ENCODE peak calls at places on chromosome 14, in four cellular contexts. One of them, this sample, is unnamed.

GRCh38 chr14:29529418-29529817 is 398.2 kb downstream of the PRKD1 start:
- DNase-seq in effector memory CD4-positive, alpha-beta T cell: no peak
- DNase-seq in neuronal stem cell: no peak
- DNase-seq in iPS DF 6.9: no peak
- DNase-seq in this sample: no peak

GRCh38 chr14:93709249-93709648 is 79.0 kb downstream of the PRIMA1 start:
- DNase-seq in effector memory CD4-positive, alpha-beta T cell: no peak
- DNase-seq in neuronal stem cell: no peak
- DNase-seq in iPS DF 6.9: no peak
- DNase-seq in this sample: no peak

GRCh38 chr14:68487805-68488590 is 304.9 kb downstream of the ZFP36L1 start:
- DNase-seq in effector memory CD4-positive, alpha-beta T cell: no peak
- DNase-seq in neuronal stem cell: no peak
- DNase-seq in iPS DF 6.9: no peak
- DNase-seq in this sample: no peak

GRCh38 chr14:69017706-69018105 is 38.6 kb upstream of the ACTN1 start:
- DNase-seq in effector memory CD4-positive, alpha-beta T cell: no peak
- DNase-seq in neuronal stem cell: no peak
- DNase-seq in iPS DF 6.9: no peak
- DNase-seq in this sample: no peak

GRCh38 chr14:48792376-48793024 is 793.7 kb downstream of the RPS29 start:
- DNase-seq in effector memory CD4-positive, alpha-beta T cell: no peak
- DNase-seq in neuronal stem cell: no peak
- DNase-seq in iPS DF 6.9: no peak
- DNase-seq in this sample: no peak

GRCh38 chr14:32073537-32074189 is 3.4 kb upstream of the ARHGAP5 start:
- DNase-seq in effector memory CD4-positive, alpha-beta T cell: peak
- DNase-seq in neuronal stem cell: peak
- DNase-seq in iPS DF 6.9: no peak
- DNase-seq in this sample: no peak

GRCh38 chr14:87306770-87307169 is 686.2 kb downstream of the GALC start:
- DNase-seq in effector memory CD4-positive, alpha-beta T cell: no peak
- DNase-seq in neuronal stem cell: no peak
- DNase-seq in iPS DF 6.9: no peak
- DNase-seq in this sample: no peak

GRCh38 chr14:104138098-104138890 is at the start of gene KIF26A:
- DNase-seq in effector memory CD4-positive, alpha-beta T cell: no peak
- DNase-seq in neuronal stem cell: peak
- DNase-seq in iPS DF 6.9: no peak
- DNase-seq in this sample: peak

GRCh38 chr14:32252030-32252670 is 49.1 kb upstream of the RNU6-8 start:
- DNase-seq in effector memory CD4-positive, alpha-beta T cell: peak
- DNase-seq in neuronal stem cell: peak
- DNase-seq in iPS DF 6.9: peak
- DNase-seq in this sample: no peak

GRCh38 chr14:73787760-73788508 is 63.7 kb upstream of the PTGR2 start:
- DNase-seq in effector memory CD4-positive, alpha-beta T cell: no peak
- DNase-seq in neuronal stem cell: no peak
- DNase-seq in iPS DF 6.9: no peak
- DNase-seq in this sample: no peak

GRCh38 chr14:21267431-21267845 is 1.8 kb downstream of the HNRNPC start:
- DNase-seq in effector memory CD4-positive, alpha-beta T cell: no peak
- DNase-seq in neuronal stem cell: no peak
- DNase-seq in iPS DF 6.9: no peak
- DNase-seq in this sample: no peak

GRCh38 chr14:50823051-50823762 is 7.8 kb downstream of the NIN start:
- DNase-seq in effector memory CD4-positive, alpha-beta T cell: no peak
- DNase-seq in neuronal stem cell: no peak
- DNase-seq in iPS DF 6.9: no peak
- DNase-seq in this sample: no peak

GRCh38 chr14:104206281-104206904 is 68.0 kb downstream of the KIF26A start:
- DNase-seq in effector memory CD4-positive, alpha-beta T cell: no peak
- DNase-seq in neuronal stem cell: no peak
- DNase-seq in iPS DF 6.9: no peak
- DNase-seq in this sample: no peak

GRCh38 chr14:106308839-106309389 is 782.5 kb downstream of the TMEM121 start:
- DNase-seq in effector memory CD4-positive, alpha-beta T cell: peak
- DNase-seq in neuronal stem cell: no peak
- DNase-seq in iPS DF 6.9: no peak
- DNase-seq in this sample: peak

GRCh38 chr14:79947440-79947839 is 263.9 kb downstream of the DIO2 start:
- DNase-seq in effector memory CD4-positive, alpha-beta T cell: no peak
- DNase-seq in neuronal stem cell: no peak
- DNase-seq in iPS DF 6.9: no peak
- DNase-seq in this sample: no peak

GRCh38 chr14:74425525-74426201 is 347 bp downstream of the SYNDIG1L start:
- DNase-seq in effector memory CD4-positive, alpha-beta T cell: peak
- DNase-seq in neuronal stem cell: peak
- DNase-seq in iPS DF 6.9: no peak
- DNase-seq in this sample: peak

GRCh38 chr14:50616275-50616674 is 51.8 kb downstream of the SAV1 start:
- DNase-seq in effector memory CD4-positive, alpha-beta T cell: no peak
- DNase-seq in neuronal stem cell: no peak
- DNase-seq in iPS DF 6.9: no peak
- DNase-seq in this sample: no peak

GRCh38 chr14:78752789-78753188 is 582.6 kb downstream of the NRXN3 start:
- DNase-seq in effector memory CD4-positive, alpha-beta T cell: no peak
- DNase-seq in neuronal stem cell: no peak
- DNase-seq in iPS DF 6.9: no peak
- DNase-seq in this sample: peak

GRCh38 chr14:103315368-103315911 is 18.6 kb upstream of the EIF5 start:
- DNase-seq in effector memory CD4-positive, alpha-beta T cell: no peak
- DNase-seq in neuronal stem cell: no peak
- DNase-seq in iPS DF 6.9: no peak
- DNase-seq in this sample: no peak

GRCh38 chr14:37247777-37248461 is 50.2 kb downstream of the MIPOL1 start:
- DNase-seq in effector memory CD4-positive, alpha-beta T cell: no peak
- DNase-seq in neuronal stem cell: no peak
- DNase-seq in iPS DF 6.9: no peak
- DNase-seq in this sample: no peak

GRCh38 chr14:106662947-106663346 is 1136.6 kb downstream of the TMEM121 start:
- DNase-seq in effector memory CD4-positive, alpha-beta T cell: no peak
- DNase-seq in neuronal stem cell: no peak
- DNase-seq in iPS DF 6.9: no peak
- DNase-seq in this sample: no peak

GRCh38 chr14:92846162-92846897 is 52.2 kb downstream of the GOLGA5 start:
- DNase-seq in effector memory CD4-positive, alpha-beta T cell: no peak
- DNase-seq in neuronal stem cell: no peak
- DNase-seq in iPS DF 6.9: no peak
- DNase-seq in this sample: no peak

GRCh38 chr14:26963696-26964095 is 365.9 kb upstream of the NOVA1 start:
- DNase-seq in effector memory CD4-positive, alpha-beta T cell: no peak
- DNase-seq in neuronal stem cell: no peak
- DNase-seq in iPS DF 6.9: no peak
- DNase-seq in this sample: no peak

GRCh38 chr14:28102814-28103213 is 663.8 kb upstream of the FOXG1 start:
- DNase-seq in effector memory CD4-positive, alpha-beta T cell: no peak
- DNase-seq in neuronal stem cell: no peak
- DNase-seq in iPS DF 6.9: no peak
- DNase-seq in this sample: no peak

GRCh38 chr14:62532186-62532585 is 513.1 kb downstream of the KCNH5 start:
- DNase-seq in effector memory CD4-positive, alpha-beta T cell: no peak
- DNase-seq in neuronal stem cell: no peak
- DNase-seq in iPS DF 6.9: no peak
- DNase-seq in this sample: no peak

GRCh38 chr14:68951051-68951797 is 27.9 kb downstream of the ACTN1 start:
- DNase-seq in effector memory CD4-positive, alpha-beta T cell: no peak
- DNase-seq in neuronal stem cell: no peak
- DNase-seq in iPS DF 6.9: no peak
- DNase-seq in this sample: peak

GRCh38 chr14:71061458-71061857 is 154.2 kb downstream of the PCNX1 start:
- DNase-seq in effector memory CD4-positive, alpha-beta T cell: no peak
- DNase-seq in neuronal stem cell: no peak
- DNase-seq in iPS DF 6.9: no peak
- DNase-seq in this sample: no peak

GRCh38 chr14:64340560-64341196 is 46.5 kb upstream of the ESR2 start:
- DNase-seq in effector memory CD4-positive, alpha-beta T cell: no peak
- DNase-seq in neuronal stem cell: no peak
- DNase-seq in iPS DF 6.9: no peak
- DNase-seq in this sample: no peak

GRCh38 chr14:75279153-75279738 is 618 bp downstream of the FOS start:
- DNase-seq in effector memory CD4-positive, alpha-beta T cell: peak
- DNase-seq in neuronal stem cell: no peak
- DNase-seq in iPS DF 6.9: no peak
- DNase-seq in this sample: peak

GRCh38 chr14:56087824-56088571 is 30.2 kb upstream of the PELI2 start:
- DNase-seq in effector memory CD4-positive, alpha-beta T cell: no peak
- DNase-seq in neuronal stem cell: no peak
- DNase-seq in iPS DF 6.9: no peak
- DNase-seq in this sample: no peak

GRCh38 chr14:89283327-89284060 is 133.5 kb downstream of the FOXN3 start:
- DNase-seq in effector memory CD4-positive, alpha-beta T cell: no peak
- DNase-seq in neuronal stem cell: no peak
- DNase-seq in iPS DF 6.9: no peak
- DNase-seq in this sample: no peak

GRCh38 chr14:92595267-92595666 is 81.7 kb downstream of the RIN3 start:
- DNase-seq in effector memory CD4-positive, alpha-beta T cell: no peak
- DNase-seq in neuronal stem cell: no peak
- DNase-seq in iPS DF 6.9: no peak
- DNase-seq in this sample: no peak

GRCh38 chr14:60648934-60649814 is at the start of gene SIX1:
- DNase-seq in effector memory CD4-positive, alpha-beta T cell: no peak
- DNase-seq in neuronal stem cell: peak
- DNase-seq in iPS DF 6.9: no peak
- DNase-seq in this sample: peak

GRCh38 chr14:23141706-23142467 is 22.8 kb upstream of the CEBPE start:
- DNase-seq in effector memory CD4-positive, alpha-beta T cell: no peak
- DNase-seq in neuronal stem cell: no peak
- DNase-seq in iPS DF 6.9: no peak
- DNase-seq in this sample: no peak

GRCh38 chr14:64857979-64858740 is 21.5 kb downstream of the SPTB start:
- DNase-seq in effector memory CD4-positive, alpha-beta T cell: no peak
- DNase-seq in neuronal stem cell: no peak
- DNase-seq in iPS DF 6.9: no peak
- DNase-seq in this sample: no peak

GRCh38 chr14:52349731-52350130 is 35.6 kb downstream of the PTGER2 start:
- DNase-seq in effector memory CD4-positive, alpha-beta T cell: no peak
- DNase-seq in neuronal stem cell: no peak
- DNase-seq in iPS DF 6.9: no peak
- DNase-seq in this sample: no peak

GRCh38 chr14:32809255-32809654 is 129.4 kb upstream of the NPAS3 start:
- DNase-seq in effector memory CD4-positive, alpha-beta T cell: no peak
- DNase-seq in neuronal stem cell: no peak
- DNase-seq in iPS DF 6.9: no peak
- DNase-seq in this sample: no peak

GRCh38 chr14:21087294-21088091 is 11.0 kb downstream of the ZNF219 start:
- DNase-seq in effector memory CD4-positive, alpha-beta T cell: peak
- DNase-seq in neuronal stem cell: peak
- DNase-seq in iPS DF 6.9: no peak
- DNase-seq in this sample: no peak

GRCh38 chr14:31206536-31207286 is 882 bp downstream of the HECTD1 start:
- DNase-seq in effector memory CD4-positive, alpha-beta T cell: peak
- DNase-seq in neuronal stem cell: no peak
- DNase-seq in iPS DF 6.9: no peak
- DNase-seq in this sample: peak

DNA sequence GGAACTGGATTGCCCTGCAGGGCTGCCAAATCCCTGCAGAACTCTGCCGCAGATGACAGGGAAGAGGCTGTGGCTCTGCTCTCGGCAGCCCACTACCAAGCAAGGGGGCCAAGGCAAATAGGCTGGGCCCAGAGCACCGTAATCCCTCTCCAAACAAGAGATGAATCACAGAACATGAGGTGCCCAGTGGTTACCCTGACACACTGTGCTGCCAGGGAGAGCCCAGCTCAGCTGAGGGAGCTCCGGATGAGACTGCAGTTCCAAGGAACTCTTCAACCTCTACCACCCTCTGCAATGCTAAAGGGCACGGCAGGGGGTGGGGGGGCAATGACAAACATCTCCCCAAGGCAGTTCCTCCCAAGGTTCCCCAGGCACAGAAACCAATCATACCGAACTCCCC is 33.9 kb downstream of the STON2 start:
- DNase-seq in effector memory CD4-positive, alpha-beta T cell: no peak
- DNase-seq in neuronal stem cell: no peak
- DNase-seq in iPS DF 6.9: no peak
- DNase-seq in this sample: no peak
- H3K4me3 ChIP-seq in effector memory CD4-positive, alpha-beta T cell: no peak
- H3K4me3 ChIP-seq in neuronal stem cell: no peak
- H3K4me3 ChIP-seq in iPS DF 6.9: no peak
- H3K4me3 ChIP-seq in this sample: no peak

GRCh38 chr14:81450100-81450531 is 50.0 kb upstream of the STON2 start:
- DNase-seq in effector memory CD4-positive, alpha-beta T cell: no peak
- DNase-seq in neuronal stem cell: no peak
- DNase-seq in iPS DF 6.9: no peak
- DNase-seq in this sample: no peak
- H3K4me3 ChIP-seq in effector memory CD4-positive, alpha-beta T cell: no peak
- H3K4me3 ChIP-seq in neuronal stem cell: no peak
- H3K4me3 ChIP-seq in iPS DF 6.9: no peak
- H3K4me3 ChIP-seq in this sample: no peak

GRCh38 chr14:97218713-97219355 is 421.7 kb downstream of the VRK1 start:
- DNase-seq in effector memory CD4-positive, alpha-beta T cell: no peak
- DNase-seq in neuronal stem cell: peak
- DNase-seq in iPS DF 6.9: no peak
- DNase-seq in this sample: peak
- H3K4me3 ChIP-seq in effector memory CD4-positive, alpha-beta T cell: peak
- H3K4me3 ChIP-seq in neuronal stem cell: no peak
- H3K4me3 ChIP-seq in iPS DF 6.9: peak
- H3K4me3 ChIP-seq in this sample: peak

GRCh38 chr14:54787263-54787662 is 115.4 kb downstream of the GCH1 start:
- DNase-seq in effector memory CD4-positive, alpha-beta T cell: no peak
- DNase-seq in neuronal stem cell: no peak
- DNase-seq in iPS DF 6.9: no peak
- DNase-seq in this sample: no peak
- H3K4me3 ChIP-seq in effector memory CD4-positive, alpha-beta T cell: no peak
- H3K4me3 ChIP-seq in neuronal stem cell: no peak
- H3K4me3 ChIP-seq in iPS DF 6.9: no peak
- H3K4me3 ChIP-seq in this sample: no peak